ENCODE peak calls at places on chromosomes 7 and 10, in four cellular contexts. O is cardiac muscle cell, K is OCI-LY7, P is A549. Y is an unnamed sample.

GRCh38 chr10:113618338-113618737 is 45.5 kb downstream of the NRAP start:
- DNase-seq in O (no peak), K (no peak), P (no peak), Y (no peak)

GRCh38 chr7:50952544-50952943 is 169.8 kb upstream of the GRB10 start:
- DNase-seq in P (no peak), K (no peak), O (no peak), Y (no peak)

GRCh38 chr10:70584366-70584765 is 18.2 kb downstream of the PRF1 start:
- DNase-seq in K (peak; percentile 59), P (no peak), O (no peak), Y (no peak)

GRCh38 chr10:11677480-11677879 is 64.7 kb upstream of the ECHDC3 start:
- DNase-seq in K (no peak), O (no peak), P (no peak), Y (no peak)

GRCh38 chr7:8261711-8262695 is at the start of gene ICA1:
- DNase-seq in O (peak; percentile 23), K (no peak), P (peak; percentile 45), Y (peak; percentile 86)

GRCh38 chr10:6721480-6721879 is 141.4 kb upstream of the PRKCQ start:
- DNase-seq in K (no peak), P (peak; percentile 87), O (peak; percentile 98), Y (peak; percentile 33)

GRCh38 chr7:1552200-1552599 is 3.8 kb downstream of the TMEM184A start:
- DNase-seq in K (no peak), O (no peak), P (no peak), Y (no peak)

GRCh38 chr7:106486331-106486730 is 174.6 kb downstream of the CCDC71L start:
- DNase-seq in P (no peak), O (peak; percentile 34), K (no peak), Y (no peak)

GRCh38 chr7:20574784-20575757 is 40.4 kb upstream of the ABCB5 start:
- DNase-seq in K (no peak), O (no peak), P (no peak), Y (no peak)

DNA sequence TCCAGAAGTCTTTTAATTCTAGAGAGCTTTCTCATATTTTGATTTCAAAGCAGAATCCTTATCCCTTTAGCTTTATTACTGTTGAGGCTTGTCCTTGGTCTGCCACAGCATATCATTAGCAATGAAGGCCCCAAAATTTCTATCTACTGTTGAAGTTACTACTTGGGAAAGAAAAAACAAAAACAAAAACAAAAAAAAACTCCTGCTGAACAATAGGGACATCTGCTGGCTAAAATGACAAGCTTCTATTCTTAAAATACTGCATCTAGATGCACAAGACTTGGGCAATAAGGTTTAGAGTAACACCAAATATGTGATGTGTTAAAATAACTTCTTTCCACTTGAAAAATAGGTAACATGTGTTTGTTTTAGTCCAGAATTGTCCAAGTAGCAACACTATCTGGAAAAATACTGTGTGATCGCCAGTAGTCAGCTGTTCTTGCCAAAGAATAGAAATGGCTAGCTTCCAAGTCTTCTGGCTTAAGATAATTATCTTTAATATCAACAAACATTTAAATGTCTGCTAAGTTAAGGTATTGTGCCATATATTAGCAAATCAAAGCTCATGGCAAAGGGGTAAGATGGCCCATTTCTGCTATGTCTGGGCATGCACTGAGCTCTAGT is 3.8 kb upstream of the DMTF1 start:
- DNase-seq in O (peak; percentile 67), K (peak; percentile 46), P (peak; percentile 41), Y (no peak)
- TF ChIP-seq CTCF in O (peak; percentile 60), K (peak; percentile 88), P (peak; percentile 65), Y (peak; percentile 42)

DNA sequence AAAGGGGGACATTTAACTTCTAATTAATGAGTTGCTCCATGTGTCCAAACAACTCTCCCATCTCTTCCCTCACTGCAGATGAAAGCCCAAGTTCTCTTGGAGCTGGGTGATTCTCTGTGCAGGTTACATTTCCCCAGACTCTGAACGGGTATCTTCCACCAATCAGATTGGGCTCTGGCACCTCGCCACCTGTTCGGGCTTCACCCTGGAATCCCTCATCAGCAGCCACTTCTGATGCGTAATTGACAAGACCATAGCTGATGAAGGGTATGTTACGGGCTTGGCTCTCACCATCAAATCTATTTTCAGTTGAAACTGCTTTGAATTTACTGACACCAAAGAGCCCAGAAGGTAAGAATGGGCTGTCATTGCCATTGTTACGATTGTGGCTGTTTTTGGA is 165.1 kb downstream of the PLXNA4 start:
- DNase-seq in K (no peak), P (no peak), O (no peak), Y (no peak)
- H3K4me1 ChIP-seq in K (no peaks in the 10 kb centered on the region), P (no peaks in the 10 kb centered on the region), O (peaks cover 39% of the 10 kb centered on the region), Y (no peaks in the 10 kb centered on the region)

GRCh38 chr7:121960678-121961461 is 87.9 kb downstream of the PTPRZ1 start:
- DNase-seq in K (no peak), O (peak; percentile 54), P (peak; percentile 4), Y (no peak)

GRCh38 chr7:121961491-121961890 is 88.5 kb downstream of the PTPRZ1 start:
- DNase-seq in K (no peak), O (no peak), P (no peak), Y (no peak)

GRCh38 chr7:121966538-121967332 is 93.8 kb downstream of the PTPRZ1 start:
- DNase-seq in K (no peak), P (no peak), O (no peak), Y (no peak)
- H3K4me3 ChIP-seq in K (no peak overlapping the region), P (no peak overlapping the region), O (no peak overlapping the region), Y (no peak overlapping the region)

DNA sequence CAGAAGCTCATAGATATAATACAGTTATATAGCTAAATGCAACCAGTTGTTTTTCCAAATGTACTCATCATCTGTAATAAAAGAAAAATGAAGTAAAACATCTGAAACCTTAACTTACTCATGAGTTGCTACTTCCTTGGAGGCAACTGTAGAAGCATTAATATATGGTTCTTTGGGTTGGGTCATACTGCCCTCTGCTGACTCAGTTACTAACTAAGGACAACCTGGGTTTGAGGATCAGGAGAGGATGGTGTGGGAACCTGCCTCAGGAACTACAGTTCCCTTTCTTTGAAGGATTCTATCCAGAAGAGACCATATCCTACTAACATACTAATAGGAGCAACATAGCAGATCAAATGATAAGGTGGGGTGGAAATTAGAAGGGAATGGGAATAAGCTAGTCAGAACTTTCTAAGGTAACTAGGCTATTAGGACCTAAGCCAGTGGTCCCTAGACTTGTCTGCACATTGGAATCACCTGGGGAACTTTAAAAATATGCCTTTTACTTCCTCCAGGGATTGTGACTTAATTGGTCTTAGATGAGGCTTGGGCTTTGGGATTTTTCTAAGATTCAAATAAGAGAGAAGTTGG is 20.7 kb downstream of the COX15 start:
- DNase-seq in K (peak; percentile 62), O (peak; percentile 77), P (peak; percentile 57), Y (peak; percentile 59)
- TF ChIP-seq CTCF in K (peak; percentile 86), O (peak; percentile 59), P (peak; percentile 65), Y (peak; percentile 31)

GRCh38 chr10:74223755-74224530 is 72.9 kb downstream of the ADK start:
- DNase-seq in K (no peak), O (peak; percentile 32), P (peak; percentile 68), Y (no peak)

GRCh38 chr10:74233281-74233680 is 82.3 kb downstream of the ADK start:
- DNase-seq in O (no peak), K (no peak), P (no peak), Y (no peak)

GRCh38 chr10:74231375-74231774 is 80.4 kb downstream of the ADK start:
- DNase-seq in P (peak; percentile 24), K (no peak), O (peak; percentile 38), Y (no peak)

DNA sequence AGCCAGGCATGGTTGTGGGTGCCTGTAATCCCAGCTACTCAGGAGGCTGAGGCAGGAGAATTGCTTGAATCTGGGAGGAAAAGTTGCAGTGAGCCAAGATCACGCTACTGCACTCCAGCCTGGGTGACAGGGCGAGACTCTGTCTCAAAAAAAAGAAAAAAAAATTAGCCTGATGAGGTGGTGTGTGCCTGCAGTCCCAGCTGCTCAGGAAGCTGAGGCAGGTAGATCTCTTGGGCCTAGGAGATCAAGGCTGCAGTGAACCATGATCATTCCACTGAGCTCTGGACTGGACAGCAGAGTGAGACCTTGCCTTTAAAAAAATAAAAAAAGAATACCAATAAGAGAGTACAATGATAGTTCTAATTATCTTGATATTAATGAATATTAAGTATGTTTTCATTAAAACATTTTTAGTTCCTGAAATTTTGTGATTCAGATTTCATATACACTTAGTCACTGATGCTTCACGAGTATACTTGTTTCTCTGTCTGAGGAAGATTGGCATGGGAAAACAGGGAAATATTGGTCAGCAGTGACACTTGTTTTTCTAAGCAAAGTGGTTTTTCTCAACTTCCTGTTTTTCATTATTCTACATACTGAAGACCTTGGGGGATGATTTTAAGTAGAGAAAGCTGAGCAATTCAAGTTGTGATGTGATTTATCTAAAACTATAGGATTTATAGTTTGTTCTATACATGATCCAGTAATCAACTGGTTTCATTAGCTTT is 76.8 kb downstream of the ADK start:
- DNase-seq in P (peak; percentile 28), O (peak; percentile 72), K (peak; percentile 50), Y (no peak)
- H3K4me1 ChIP-seq in P (peaks cover 48% of the 10 kb centered on the region), O (no peaks in the 10 kb centered on the region), K (peaks cover 11% of the 10 kb centered on the region), Y (no peaks in the 10 kb centered on the region)

DNA sequence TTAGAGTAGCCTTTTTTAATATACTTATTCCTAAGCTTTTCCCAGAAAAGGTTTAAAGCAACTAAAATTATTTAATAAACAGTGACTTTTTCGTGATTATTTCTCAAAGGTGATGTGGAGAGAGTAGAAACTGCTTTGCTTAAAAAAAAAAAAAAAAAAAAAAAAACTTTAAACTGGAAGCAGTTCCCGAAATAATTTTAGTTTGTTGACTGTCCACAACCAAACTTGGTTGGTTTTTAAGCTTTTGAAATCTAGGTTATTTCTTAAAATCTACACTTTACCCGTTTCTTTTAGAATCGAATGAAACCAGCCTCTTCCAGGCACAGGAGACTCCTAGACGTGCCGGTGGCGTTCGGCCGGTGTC is 7.2 kb downstream of the SKAP2 start:
- DNase-seq in P (no peak), O (no peak), K (no peak), Y (no peak)
- H3K4me3 ChIP-seq in P (no peak overlapping the region), O (no peak overlapping the region), K (no peak overlapping the region), Y (peak overlapping the region; percentile 4)

GRCh38 chr7:31443457-31443856 is 70.4 kb upstream of the ITPRID1 start:
- DNase-seq in K (peak; percentile 63), P (peak; percentile 68), O (peak; percentile 61), Y (no peak)

GRCh38 chr7:31444196-31444595 is 69.7 kb upstream of the ITPRID1 start:
- DNase-seq in P (no peak), K (no peak), O (no peak), Y (no peak)

DNA sequence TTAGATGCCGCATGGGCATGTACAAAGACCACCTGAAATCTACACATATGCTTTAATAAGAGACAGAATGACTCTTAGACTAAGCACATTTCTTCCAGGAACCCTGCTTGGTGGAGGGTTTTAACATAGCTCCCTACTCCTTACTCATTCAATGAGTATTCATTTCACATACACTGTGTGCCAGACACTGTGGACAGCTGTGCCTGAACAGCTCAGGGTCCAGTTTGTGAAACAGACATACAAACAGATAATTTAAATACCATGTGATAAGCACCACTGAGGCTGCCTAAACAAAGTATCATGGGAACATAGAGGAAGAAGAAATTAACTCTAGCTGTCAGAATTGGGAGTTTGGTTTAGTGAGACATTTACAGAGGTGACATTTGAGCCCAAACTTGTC is 65.2 kb upstream of the ITPRID1 start:
- DNase-seq in K (no peak), O (no peak), P (no peak), Y (no peak)
- TF ChIP-seq CTCF in K (no peak), O (no peak), P (no peak), Y (no peak)

DNA sequence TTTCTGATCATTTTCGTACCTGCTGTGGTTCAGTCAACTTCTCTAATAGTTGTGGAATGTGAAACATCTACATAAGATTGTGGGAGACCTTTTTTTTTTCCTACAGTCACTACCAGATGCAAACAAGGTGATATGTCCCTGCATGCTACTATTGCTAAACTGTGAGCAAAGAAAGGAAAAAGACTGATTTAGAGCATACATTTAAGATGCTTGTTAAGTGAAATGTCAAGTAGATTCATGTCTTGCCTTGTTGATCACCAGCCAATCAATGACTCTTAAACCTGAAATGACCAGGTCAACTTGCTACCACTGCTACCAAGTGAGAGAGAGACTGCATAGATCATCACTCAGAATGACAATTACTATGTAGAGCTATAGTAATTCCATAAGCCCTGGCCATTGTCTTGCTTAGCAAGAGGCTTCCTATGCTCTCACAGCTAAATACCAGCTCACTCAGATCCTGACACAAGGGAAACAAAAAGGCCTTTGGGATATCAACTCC is 84.3 kb upstream of the SKAP2 start:
- DNase-seq in K (no peak), O (no peak), P (no peak), Y (no peak)
- H3K4me1 ChIP-seq in K (no peaks in the 10 kb centered on the region), O (peaks cover 7% of the 10 kb centered on the region), P (peaks cover 10% of the 10 kb centered on the region), Y (no peaks in the 10 kb centered on the region)

Y was measured in colonic mucosa.